ENCODE peak calls at places on chromosomes 5 and 9, in six cellular contexts. F is mucosa of gallbladder, N is lower lobe of right lung, W is memory B cell, K is NCI-H1694, C is anterior cingulate cortex. V is an unnamed sample.

GRCh38 chr9:127783111-127783621 is 2.7 kb upstream of the CDK9 start:
- DNase-seq in F (peak; percentile 61), N (peak; percentile 84), W (no peak), K (no peak), C (no peak), V (no peak)

GRCh38 chr9:133534346-133535284 is at the start of gene ADAMTSL2:
- DNase-seq in F (peak; percentile 61), N (no peak), W (no peak), K (peak; percentile 24), C (peak; percentile 55), V (peak; percentile 71)

GRCh38 chr9:37345038-37345437 is 77.5 kb upstream of the GRHPR start:
- DNase-seq in F (no peak), N (no peak), W (no peak), K (no peak), C (no peak), V (no peak)

GRCh38 chr5:92504346-92504745 is 1076.7 kb downstream of the NR2F1-AS1 start:
- DNase-seq in F (no peak), N (no peak), W (no peak), K (no peak), C (no peak), V (no peak)

GRCh38 chr9:133712221-133713100 is 25.7 kb downstream of the SARDH start:
- DNase-seq in F (no peak), N (no peak), W (no peak), K (no peak), C (no peak), V (no peak)

GRCh38 chr5:15645376-15645775 is 145.4 kb downstream of the FBXL7 start:
- DNase-seq in F (no peak), N (no peak), W (no peak), K (no peak), C (no peak), V (no peak)

GRCh38 chr5:4662845-4663244 is 477.3 kb upstream of the ADAMTS16 start:
- DNase-seq in F (no peak), N (no peak), W (no peak), K (no peak), C (no peak), V (no peak)

GRCh38 chr9:100602302-100602930 is 24.5 kb downstream of the CAVIN4 start:
- DNase-seq in F (peak; percentile 30), N (no peak), W (no peak), K (peak; percentile 42), C (no peak), V (no peak)

GRCh38 chr9:6667633-6668280 is 22.2 kb upstream of the GLDC start:
- DNase-seq in F (no peak), N (no peak), W (peak; percentile 16), K (peak; percentile 61), C (no peak), V (no peak)

GRCh38 chr9:13181652-13182051 is 97.8 kb downstream of the MPDZ start:
- DNase-seq in F (no peak), N (no peak), W (no peak), K (no peak), C (no peak), V (no peak)

GRCh38 chr9:83166369-83166768 is 103.4 kb upstream of the RASEF start:
- DNase-seq in F (no peak), N (peak; percentile 75), W (no peak), K (no peak), C (no peak), V (no peak)

GRCh38 chr5:145981612-145982571 is 45.5 kb downstream of the SH3RF2 start:
- DNase-seq in F (peak; percentile 46), N (peak; percentile 55), W (no peak), K (no peak), C (no peak), V (no peak)

GRCh38 chr5:8491254-8491653 is 622.3 kb downstream of the MTRR start:
- DNase-seq in F (no peak), N (no peak), W (no peak), K (no peak), C (no peak), V (no peak)

GRCh38 chr9:16824545-16825041 is 45.9 kb downstream of the BNC2 start:
- DNase-seq in F (no peak), N (no peak), W (no peak), K (no peak), C (no peak), V (no peak)

GRCh38 chr5:173833200-173833599 is 54.9 kb upstream of the CPEB4 start:
- DNase-seq in F (no peak), N (no peak), W (no peak), K (no peak), C (no peak), V (peak; percentile 18)

GRCh38 chr5:56056875-56057274 is 62.1 kb upstream of the IL6ST start:
- DNase-seq in F (no peak), N (no peak), W (no peak), K (no peak), C (no peak), V (no peak)

GRCh38 chr9:138043411-138044345 is 166.1 kb downstream of the CACNA1B start:
- DNase-seq in F (no peak), N (no peak), W (peak; percentile 3), K (no peak), C (no peak), V (no peak)

GRCh38 chr5:1725641-1726468 is 73.8 kb downstream of the MRPL36 start:
- DNase-seq in F (peak; percentile 7), N (peak; percentile 30), W (peak; percentile 5), K (no peak), C (no peak), V (no peak)

GRCh38 chr9:128548876-128549275 is 3.5 kb upstream of the SPTAN1 start:
- DNase-seq in F (no peak), N (no peak), W (no peak), K (no peak), C (no peak), V (no peak)

GRCh38 chr5:31702709-31703108 is 63.8 kb downstream of the PDZD2 start:
- DNase-seq in F (no peak), N (no peak), W (no peak), K (no peak), C (no peak), V (no peak)

GRCh38 chr5:129459485-129460120 is 495 bp upstream of the ADAMTS19 start:
- DNase-seq in F (no peak), N (no peak), W (no peak), K (no peak), C (no peak), V (peak; percentile 8)

GRCh38 chr5:179251276-179251969 is 93.8 kb downstream of the ADAMTS2 start:
- DNase-seq in F (no peak), N (peak; percentile 8), W (no peak), K (no peak), C (no peak), V (no peak)

GRCh38 chr5:123209163-123210013 is 120.3 kb downstream of the PRDM6 start:
- DNase-seq in F (peak; percentile 34), N (no peak), W (no peak), K (no peak), C (no peak), V (no peak)

GRCh38 chr9:93130861-93131481 is 3.1 kb downstream of the NINJ1 start:
- DNase-seq in F (no peak), N (no peak), W (no peak), K (no peak), C (peak; percentile 13), V (no peak)

GRCh38 chr9:69089491-69089890 is 53.9 kb downstream of the FXN start:
- DNase-seq in F (no peak), N (no peak), W (no peak), K (no peak), C (no peak), V (no peak)

GRCh38 chr9:114112778-114113585 is 13.9 kb upstream of the KIF12 start:
- DNase-seq in F (peak; percentile 73), N (peak; percentile 70), W (no peak), K (no peak), C (no peak), V (no peak)

GRCh38 chr9:128929560-128929959 is 8.8 kb downstream of the PHYHD1 start:
- DNase-seq in F (no peak), N (no peak), W (no peak), K (no peak), C (no peak), V (no peak)

V was measured in amygdala.